ENCODE peak calls at places on chromosome 14, in seven cellular contexts. One of them, this sample, is unnamed.

GRCh38 chr14:79584679-79585078 is 626.6 kb downstream of the DIO2 start:
- DNase-seq in H1: no peak
- DNase-seq in GM12878: no peak
- DNase-seq in HepG2: no peak
- DNase-seq in HCT116: no peak
- DNase-seq in K562: no peak
- DNase-seq in SK-N-SH: no peak
- DNase-seq in this sample: no peak

GRCh38 chr14:70281938-70282337 is 77.5 kb downstream of the COX16 start:
- DNase-seq in H1: no peak
- DNase-seq in GM12878: no peak
- DNase-seq in HepG2: no peak
- DNase-seq in HCT116: no peak
- DNase-seq in K562: no peak
- DNase-seq in SK-N-SH: no peak
- DNase-seq in this sample: no peak

GRCh38 chr14:24353551-24354529 is 14.0 kb upstream of the RIPK3 start:
- DNase-seq in H1: no peak
- DNase-seq in GM12878: no peak
- DNase-seq in HepG2: peak; percentile 72
- DNase-seq in HCT116: no peak
- DNase-seq in K562: no peak
- DNase-seq in SK-N-SH: no peak
- DNase-seq in this sample: no peak

GRCh38 chr14:49768301-49769121 is 558 bp downstream of the KLHDC2 start:
- DNase-seq in H1: peak; percentile 10
- DNase-seq in GM12878: no peak
- DNase-seq in HepG2: peak; percentile 70
- DNase-seq in HCT116: peak; percentile 18
- DNase-seq in K562: peak; percentile 43
- DNase-seq in SK-N-SH: peak; percentile 67
- DNase-seq in this sample: no peak

GRCh38 chr14:70887207-70888150 is 19.8 kb upstream of the PCNX1 start:
- DNase-seq in H1: no peak
- DNase-seq in GM12878: peak; percentile 71
- DNase-seq in HepG2: no peak
- DNase-seq in HCT116: no peak
- DNase-seq in K562: no peak
- DNase-seq in SK-N-SH: no peak
- DNase-seq in this sample: no peak

GRCh38 chr14:28057286-28058011 is 709.1 kb upstream of the FOXG1 start:
- DNase-seq in H1: no peak
- DNase-seq in GM12878: no peak
- DNase-seq in HepG2: no peak
- DNase-seq in HCT116: no peak
- DNase-seq in K562: no peak
- DNase-seq in SK-N-SH: no peak
- DNase-seq in this sample: no peak

GRCh38 chr14:99703381-99703780 is 19.3 kb downstream of the CYP46A1 start:
- DNase-seq in H1: no peak
- DNase-seq in GM12878: no peak
- DNase-seq in HepG2: no peak
- DNase-seq in HCT116: no peak
- DNase-seq in K562: no peak
- DNase-seq in SK-N-SH: no peak
- DNase-seq in this sample: no peak

GRCh38 chr14:87940382-87940781 is 52.6 kb downstream of the GALC start:
- DNase-seq in H1: no peak
- DNase-seq in GM12878: peak; percentile 51
- DNase-seq in HepG2: no peak
- DNase-seq in HCT116: no peak
- DNase-seq in K562: no peak
- DNase-seq in SK-N-SH: no peak
- DNase-seq in this sample: no peak

GRCh38 chr14:64632056-64632455 is 72.2 kb upstream of the PLEKHG3 start:
- DNase-seq in H1: no peak
- DNase-seq in GM12878: no peak
- DNase-seq in HepG2: no peak
- DNase-seq in HCT116: no peak
- DNase-seq in K562: no peak
- DNase-seq in SK-N-SH: no peak
- DNase-seq in this sample: no peak

GRCh38 chr14:102071283-102071998 is 15.4 kb downstream of the HSP90AA1 start:
- DNase-seq in H1: no peak
- DNase-seq in GM12878: no peak
- DNase-seq in HepG2: peak; percentile 56
- DNase-seq in HCT116: peak; percentile 94
- DNase-seq in K562: no peak
- DNase-seq in SK-N-SH: no peak
- DNase-seq in this sample: no peak

GRCh38 chr14:92397140-92397815 is 74.3 kb downstream of the SLC24A4 start:
- DNase-seq in H1: no peak
- DNase-seq in GM12878: no peak
- DNase-seq in HepG2: no peak
- DNase-seq in HCT116: peak; percentile 26
- DNase-seq in K562: no peak
- DNase-seq in SK-N-SH: no peak
- DNase-seq in this sample: no peak

GRCh38 chr14:36556811-36557433 is 25.5 kb downstream of the NKX2-8 start:
- DNase-seq in H1: no peak
- DNase-seq in GM12878: no peak
- DNase-seq in HepG2: peak; percentile 45
- DNase-seq in HCT116: peak; percentile 19
- DNase-seq in K562: peak; percentile 56
- DNase-seq in SK-N-SH: peak; percentile 39
- DNase-seq in this sample: no peak

GRCh38 chr14:66104486-66104885 is 381.7 kb upstream of the CCDC196 start:
- DNase-seq in H1: no peak
- DNase-seq in GM12878: no peak
- DNase-seq in HepG2: no peak
- DNase-seq in HCT116: no peak
- DNase-seq in K562: no peak
- DNase-seq in SK-N-SH: no peak
- DNase-seq in this sample: no peak

GRCh38 chr14:59540852-59541251 is 35.8 kb downstream of the CCDC175 start:
- DNase-seq in H1: no peak
- DNase-seq in GM12878: no peak
- DNase-seq in HepG2: no peak
- DNase-seq in HCT116: no peak
- DNase-seq in K562: no peak
- DNase-seq in SK-N-SH: no peak
- DNase-seq in this sample: no peak

GRCh38 chr14:105173145-105173544 is 4.6 kb upstream of the JAG2 start:
- DNase-seq in H1: no peak
- DNase-seq in GM12878: no peak
- DNase-seq in HepG2: no peak
- DNase-seq in HCT116: no peak
- DNase-seq in K562: no peak
- DNase-seq in SK-N-SH: no peak
- DNase-seq in this sample: no peak

GRCh38 chr14:105171004-105171673 is 2.6 kb upstream of the JAG2 start:
- DNase-seq in H1: no peak
- DNase-seq in GM12878: no peak
- DNase-seq in HepG2: no peak
- DNase-seq in HCT116: no peak
- DNase-seq in K562: no peak
- DNase-seq in SK-N-SH: no peak
- DNase-seq in this sample: no peak

GRCh38 chr14:105169776-105170655 is 1.4 kb upstream of the JAG2 start:
- DNase-seq in H1: no peak
- DNase-seq in GM12878: no peak
- DNase-seq in HepG2: no peak
- DNase-seq in HCT116: no peak
- DNase-seq in K562: no peak
- DNase-seq in SK-N-SH: no peak
- DNase-seq in this sample: no peak

GRCh38 chr14:105173901-105174894 is 5.6 kb upstream of the JAG2 start:
- DNase-seq in H1: no peak
- DNase-seq in GM12878: no peak
- DNase-seq in HepG2: no peak
- DNase-seq in HCT116: no peak
- DNase-seq in K562: no peak
- DNase-seq in SK-N-SH: no peak
- DNase-seq in this sample: no peak

DNA sequence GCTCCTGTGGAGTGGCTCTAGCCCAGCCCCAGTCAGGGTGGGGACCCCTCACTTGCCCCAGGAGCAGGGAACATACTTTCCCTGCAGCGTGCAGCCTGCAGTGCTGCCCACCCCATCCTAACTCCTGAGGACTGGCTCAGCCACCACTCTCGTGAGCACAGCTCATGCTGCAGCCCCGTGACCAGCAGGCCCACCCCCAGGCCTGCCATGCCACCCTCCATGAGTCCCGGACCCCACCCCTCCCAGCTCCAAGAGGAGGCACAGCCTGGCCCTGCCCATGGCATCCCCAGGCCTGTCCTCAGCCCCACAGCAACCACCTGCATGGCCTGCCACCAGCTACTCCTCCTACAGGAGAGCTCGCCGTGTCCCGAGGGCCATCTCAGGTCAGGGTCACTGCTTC is 3.9 kb upstream of the JAG2 start:
- DNase-seq in H1: no peak
- DNase-seq in GM12878: no peak
- DNase-seq in HepG2: no peak
- DNase-seq in HCT116: no peak
- DNase-seq in K562: no peak
- DNase-seq in SK-N-SH: no peak
- DNase-seq in this sample: no peak
- H3K4me1 ChIP-seq in H1: peaks cover 2% of the 10 kb centered on the region
- H3K4me1 ChIP-seq in GM12878: peaks cover 3% of the 10 kb centered on the region
- H3K4me1 ChIP-seq in HepG2: no peaks in the 10 kb centered on the region
- H3K4me1 ChIP-seq in HCT116: peaks cover 27% of the 10 kb centered on the region
- H3K4me1 ChIP-seq in K562: peaks cover 2% of the 10 kb centered on the region
- H3K4me1 ChIP-seq in SK-N-SH: peaks cover 7% of the 10 kb centered on the region
- H3K4me1 ChIP-seq in this sample: peaks cover 4% of the 10 kb centered on the region

DNA sequence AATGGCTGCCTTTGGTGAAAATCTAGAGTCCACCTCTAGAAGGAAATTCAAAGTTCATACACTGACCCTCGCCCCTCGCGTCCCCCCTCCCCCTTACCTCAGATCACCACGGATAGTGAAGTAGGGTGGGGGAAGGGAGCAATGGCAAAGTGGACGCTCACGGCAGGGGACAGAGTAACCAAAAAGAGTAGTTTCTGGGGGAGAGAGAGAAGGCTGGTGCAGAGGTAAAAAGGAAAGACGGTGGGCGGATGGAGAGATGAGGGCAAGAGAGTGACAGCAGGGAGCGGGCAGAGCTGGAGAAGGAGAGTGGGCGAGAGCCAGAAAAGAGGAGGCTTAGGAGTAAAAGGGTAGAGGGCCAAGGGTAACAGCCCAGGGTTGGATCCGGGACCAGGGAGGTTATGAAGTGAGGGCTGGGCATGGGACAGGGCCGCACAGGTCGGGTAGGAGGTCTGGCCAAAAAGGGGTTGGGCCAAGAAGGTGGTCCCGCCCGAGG is 423 bp downstream of the ALDH6A1 start:
- DNase-seq in H1: no peak
- DNase-seq in GM12878: no peak
- DNase-seq in HepG2: peak; percentile 32
- DNase-seq in HCT116: no peak
- DNase-seq in K562: no peak
- DNase-seq in SK-N-SH: no peak
- DNase-seq in this sample: no peak
- TF ChIP-seq YY1 in H1: no peak
- TF ChIP-seq YY1 in GM12878: no peak
- TF ChIP-seq YY1 in HepG2: peak; percentile 45
- TF ChIP-seq YY1 in HCT116: no peak
- TF ChIP-seq YY1 in K562: no peak
- TF ChIP-seq YY1 in SK-N-SH: no peak
- TF ChIP-seq YY1 in this sample: no peak

GRCh38 chr14:33584698-33585097 is 366.2 kb downstream of the EGLN3 start:
- DNase-seq in H1: no peak
- DNase-seq in GM12878: no peak
- DNase-seq in HepG2: no peak
- DNase-seq in HCT116: no peak
- DNase-seq in K562: no peak
- DNase-seq in SK-N-SH: no peak
- DNase-seq in this sample: no peak

GRCh38 chr14:33576014-33576413 is 374.9 kb downstream of the EGLN3 start:
- DNase-seq in H1: no peak
- DNase-seq in GM12878: no peak
- DNase-seq in HepG2: no peak
- DNase-seq in HCT116: no peak
- DNase-seq in K562: no peak
- DNase-seq in SK-N-SH: no peak
- DNase-seq in this sample: no peak

GRCh38 chr14:33578461-33579216 is 372.2 kb downstream of the EGLN3 start:
- DNase-seq in H1: no peak
- DNase-seq in GM12878: no peak
- DNase-seq in HepG2: no peak
- DNase-seq in HCT116: no peak
- DNase-seq in K562: no peak
- DNase-seq in SK-N-SH: no peak
- DNase-seq in this sample: no peak

DNA sequence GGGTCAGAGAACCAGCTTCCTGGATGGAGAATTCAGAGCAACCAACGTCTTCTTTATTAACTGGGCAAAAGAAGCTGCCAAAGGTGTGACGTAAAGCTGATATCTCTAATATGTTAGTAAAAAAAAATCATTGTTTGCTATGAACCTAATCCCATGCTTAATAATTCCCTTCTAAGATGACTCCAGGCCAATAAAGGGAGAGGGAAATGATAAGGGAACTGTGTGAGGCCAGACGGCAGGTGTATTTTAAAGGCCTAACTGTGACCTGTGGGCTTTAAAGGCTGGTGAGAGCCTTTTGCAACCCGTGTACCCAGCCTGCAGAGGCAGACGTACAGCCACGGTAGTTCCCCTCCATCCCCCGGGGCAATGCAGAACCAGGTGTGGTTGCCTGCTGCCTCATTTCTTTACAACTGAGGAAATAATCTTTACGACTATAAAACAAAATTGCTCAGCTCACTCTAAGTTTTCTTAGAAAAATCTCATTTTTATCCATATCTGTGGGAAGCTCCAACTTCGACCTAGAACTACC is 370.6 kb downstream of the EGLN3 start:
- DNase-seq in H1: no peak
- DNase-seq in GM12878: no peak
- DNase-seq in HepG2: no peak
- DNase-seq in HCT116: no peak
- DNase-seq in K562: no peak
- DNase-seq in SK-N-SH: no peak
- DNase-seq in this sample: no peak
- H3K4me1 ChIP-seq in H1: no peaks in the 10 kb centered on the region
- H3K4me1 ChIP-seq in GM12878: no peaks in the 10 kb centered on the region
- H3K4me1 ChIP-seq in HepG2: no peaks in the 10 kb centered on the region
- H3K4me1 ChIP-seq in HCT116: no peaks in the 10 kb centered on the region
- H3K4me1 ChIP-seq in K562: no peaks in the 10 kb centered on the region
- H3K4me1 ChIP-seq in SK-N-SH: no peaks in the 10 kb centered on the region
- H3K4me1 ChIP-seq in this sample: no peaks in the 10 kb centered on the region

GRCh38 chr14:76964695-76965094 is 63.8 kb downstream of the IRF2BPL start:
- DNase-seq in H1: no peak
- DNase-seq in GM12878: no peak
- DNase-seq in HepG2: no peak
- DNase-seq in HCT116: no peak
- DNase-seq in K562: no peak
- DNase-seq in SK-N-SH: no peak
- DNase-seq in this sample: no peak
- TF ChIP-seq YY1 in H1: no peak
- TF ChIP-seq YY1 in GM12878: no peak
- TF ChIP-seq YY1 in HepG2: no peak
- TF ChIP-seq YY1 in HCT116: no peak
- TF ChIP-seq YY1 in K562: no peak
- TF ChIP-seq YY1 in SK-N-SH: no peak
- TF ChIP-seq YY1 in this sample: no peak